ENCODE peak calls at places on chromosomes 4 and X, in four cellular contexts. One of them, this sample, is unnamed.

GRCh38 chrX:91414710-91415109 is 19.9 kb upstream of the PABPC5 start:
- DNase-seq in SJSA1: no peak
- DNase-seq in testis: peak
- DNase-seq in fibroblast of lung: peak
- DNase-seq in this sample: no peak

GRCh38 chrX:63784902-63785692 is at the start of gene ARHGEF9:
- DNase-seq in fibroblast of lung: peak
- DNase-seq in testis: peak
- DNase-seq in SJSA1: peak
- DNase-seq in this sample: peak

GRCh38 chr4:162116085-162116784 is 47.6 kb downstream of the FSTL5 start:
- DNase-seq in testis: no peak
- DNase-seq in SJSA1: no peak
- DNase-seq in fibroblast of lung: no peak
- DNase-seq in this sample: no peak

GRCh38 chr4:13766722-13767495 is 139.4 kb upstream of the BOD1L1 start:
- DNase-seq in SJSA1: no peak
- DNase-seq in fibroblast of lung: no peak
- DNase-seq in testis: no peak
- DNase-seq in this sample: no peak

GRCh38 chr4:7815562-7815961 is 124.1 kb downstream of the AFAP1 start:
- DNase-seq in fibroblast of lung: peak
- DNase-seq in testis: no peak
- DNase-seq in SJSA1: peak
- DNase-seq in this sample: no peak

GRCh38 chr4:140168474-140168873 is 14.5 kb upstream of the MAML3 start:
- DNase-seq in SJSA1: no peak
- DNase-seq in testis: no peak
- DNase-seq in fibroblast of lung: no peak
- DNase-seq in this sample: no peak

GRCh38 chr4:8410641-8411271 is 29.8 kb downstream of the ACOX3 start:
- DNase-seq in SJSA1: peak
- DNase-seq in fibroblast of lung: peak
- DNase-seq in testis: peak
- DNase-seq in this sample: no peak

GRCh38 chr4:12881945-12882589 is 602.1 kb downstream of the RAB28 start:
- DNase-seq in SJSA1: no peak
- DNase-seq in fibroblast of lung: no peak
- DNase-seq in testis: no peak
- DNase-seq in this sample: no peak

GRCh38 chr4:122364700-122365404 is 14.0 kb upstream of the ADAD1 start:
- DNase-seq in SJSA1: no peak
- DNase-seq in testis: no peak
- DNase-seq in fibroblast of lung: no peak
- DNase-seq in this sample: peak

GRCh38 chrX:105552395-105552794 is 269.9 kb upstream of the NRK start:
- DNase-seq in fibroblast of lung: peak
- DNase-seq in SJSA1: peak
- DNase-seq in testis: no peak
- DNase-seq in this sample: no peak
- H3K4me3 ChIP-seq in fibroblast of lung: no peak
- H3K4me3 ChIP-seq in SJSA1: no peak
- H3K4me3 ChIP-seq in testis: no peak
- H3K4me3 ChIP-seq in this sample: no peak

GRCh38 chrX:139933904-139934303 is 1.1 kb upstream of the ATP11C start:
- DNase-seq in SJSA1: no peak
- DNase-seq in fibroblast of lung: no peak
- DNase-seq in testis: no peak
- DNase-seq in this sample: no peak
- H3K4me3 ChIP-seq in SJSA1: peak
- H3K4me3 ChIP-seq in fibroblast of lung: peak
- H3K4me3 ChIP-seq in testis: peak
- H3K4me3 ChIP-seq in this sample: peak

GRCh38 chr4:26360864-26361263 is 40.0 kb downstream of the RBPJ start:
- DNase-seq in SJSA1: no peak
- DNase-seq in testis: no peak
- DNase-seq in fibroblast of lung: no peak
- DNase-seq in this sample: no peak

GRCh38 chr4:26360273-26360672 is 39.5 kb downstream of the RBPJ start:
- DNase-seq in fibroblast of lung: no peak
- DNase-seq in SJSA1: no peak
- DNase-seq in testis: no peak
- DNase-seq in this sample: no peak

GRCh38 chr4:26362745-26363439 is 42.1 kb downstream of the RBPJ start:
- DNase-seq in testis: no peak
- DNase-seq in fibroblast of lung: no peak
- DNase-seq in SJSA1: no peak
- DNase-seq in this sample: no peak

GRCh38 chr4:26365537-26366150 is 44.8 kb downstream of the RBPJ start:
- DNase-seq in testis: no peak
- DNase-seq in SJSA1: no peak
- DNase-seq in fibroblast of lung: no peak
- DNase-seq in this sample: no peak

DNA sequence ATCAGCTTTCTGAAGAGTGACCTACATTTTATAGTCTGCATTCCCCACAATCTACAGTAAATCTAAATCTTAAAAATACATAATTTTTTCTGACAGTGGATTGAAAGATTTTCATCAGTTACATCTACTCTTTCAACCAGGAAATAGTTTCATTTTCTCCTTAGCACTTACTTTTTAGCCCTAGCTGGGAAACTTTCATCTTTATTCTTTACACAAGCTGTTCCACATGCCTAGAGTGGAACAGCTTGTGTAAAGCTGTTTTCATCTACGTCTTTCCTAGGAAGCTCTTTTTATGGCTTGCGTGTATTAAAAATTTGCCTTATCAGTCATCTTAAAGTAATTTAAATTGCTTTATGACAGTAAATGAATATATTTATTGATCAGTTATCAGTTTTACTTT is 40.5 kb downstream of the RBPJ start:
- DNase-seq in SJSA1: no peak
- DNase-seq in fibroblast of lung: no peak
- DNase-seq in testis: no peak
- DNase-seq in this sample: no peak
- H3K4me3 ChIP-seq in SJSA1: no peak
- H3K4me3 ChIP-seq in fibroblast of lung: no peak
- H3K4me3 ChIP-seq in testis: no peak
- H3K4me3 ChIP-seq in this sample: no peak

GRCh38 chrX:136765957-136766356 is 14.8 kb downstream of the ARHGEF6 start:
- DNase-seq in testis: no peak
- DNase-seq in fibroblast of lung: no peak
- DNase-seq in SJSA1: no peak
- DNase-seq in this sample: no peak
- H3K4me3 ChIP-seq in testis: no peak
- H3K4me3 ChIP-seq in fibroblast of lung: no peak
- H3K4me3 ChIP-seq in SJSA1: no peak
- H3K4me3 ChIP-seq in this sample: no peak